ENCODE peak calls at places on chromosomes 11 and 22, in five cellular contexts. One of them, this sample, is unnamed.

GRCh38 chr22:18048441-18048898 is 24.1 kb upstream of the MICAL3 start:
- DNase-seq in lower lobe of right lung: no peak
- DNase-seq in activated CD8-positive, alpha-beta memory T cell treated with anti-CD3 and anti-CD28 coated beads for 1 hour: no peak
- DNase-seq in activated CD4-positive, alpha-beta T cell treated with anti-CD3 and anti-CD28 coated beads, Interleukin-2, amount 10 ng/mL, durations not matched to agents 7 days and 5 days: no peak
- DNase-seq in cardiac fibroblast: no peak
- DNase-seq in this sample: no peak

GRCh38 chr11:20336056-20336455 is 27.5 kb upstream of the HTATIP2 start:
- DNase-seq in activated CD8-positive, alpha-beta memory T cell treated with anti-CD3 and anti-CD28 coated beads for 1 hour: no peak
- DNase-seq in activated CD4-positive, alpha-beta T cell treated with anti-CD3 and anti-CD28 coated beads, Interleukin-2, amount 10 ng/mL, durations not matched to agents 7 days and 5 days: no peak
- DNase-seq in lower lobe of right lung: no peak
- DNase-seq in cardiac fibroblast: no peak
- DNase-seq in this sample: no peak

GRCh38 chr11:120403966-120404365 is 67.8 kb downstream of the ARHGEF12 start:
- DNase-seq in activated CD8-positive, alpha-beta memory T cell treated with anti-CD3 and anti-CD28 coated beads for 1 hour: no peak
- DNase-seq in cardiac fibroblast: no peak
- DNase-seq in lower lobe of right lung: no peak
- DNase-seq in activated CD4-positive, alpha-beta T cell treated with anti-CD3 and anti-CD28 coated beads, Interleukin-2, amount 10 ng/mL, durations not matched to agents 7 days and 5 days: no peak
- DNase-seq in this sample: no peak

GRCh38 chr22:39765029-39765428 is 128.5 kb downstream of the ENTHD1 start:
- DNase-seq in cardiac fibroblast: no peak
- DNase-seq in activated CD8-positive, alpha-beta memory T cell treated with anti-CD3 and anti-CD28 coated beads for 1 hour: no peak
- DNase-seq in activated CD4-positive, alpha-beta T cell treated with anti-CD3 and anti-CD28 coated beads, Interleukin-2, amount 10 ng/mL, durations not matched to agents 7 days and 5 days: no peak
- DNase-seq in lower lobe of right lung: no peak
- DNase-seq in this sample: no peak

GRCh38 chr11:10930224-10930960 is 72.5 kb upstream of the ZBED5 start:
- DNase-seq in lower lobe of right lung: no peak
- DNase-seq in activated CD4-positive, alpha-beta T cell treated with anti-CD3 and anti-CD28 coated beads, Interleukin-2, amount 10 ng/mL, durations not matched to agents 7 days and 5 days: no peak
- DNase-seq in cardiac fibroblast: peak; percentile 37
- DNase-seq in activated CD8-positive, alpha-beta memory T cell treated with anti-CD3 and anti-CD28 coated beads for 1 hour: no peak
- DNase-seq in this sample: no peak

GRCh38 chr11:124835918-124836317 is 29.3 kb upstream of the ROBO3 start:
- DNase-seq in activated CD4-positive, alpha-beta T cell treated with anti-CD3 and anti-CD28 coated beads, Interleukin-2, amount 10 ng/mL, durations not matched to agents 7 days and 5 days: no peak
- DNase-seq in activated CD8-positive, alpha-beta memory T cell treated with anti-CD3 and anti-CD28 coated beads for 1 hour: no peak
- DNase-seq in cardiac fibroblast: no peak
- DNase-seq in lower lobe of right lung: no peak
- DNase-seq in this sample: no peak

GRCh38 chr11:100730266-100730665 is 43.2 kb downstream of the ARHGAP42 start:
- DNase-seq in activated CD8-positive, alpha-beta memory T cell treated with anti-CD3 and anti-CD28 coated beads for 1 hour: no peak
- DNase-seq in cardiac fibroblast: no peak
- DNase-seq in lower lobe of right lung: no peak
- DNase-seq in activated CD4-positive, alpha-beta T cell treated with anti-CD3 and anti-CD28 coated beads, Interleukin-2, amount 10 ng/mL, durations not matched to agents 7 days and 5 days: no peak
- DNase-seq in this sample: no peak

GRCh38 chr11:43830928-43831440 is 49.6 kb upstream of the ALKBH3 start:
- DNase-seq in activated CD4-positive, alpha-beta T cell treated with anti-CD3 and anti-CD28 coated beads, Interleukin-2, amount 10 ng/mL, durations not matched to agents 7 days and 5 days: peak; percentile 9
- DNase-seq in lower lobe of right lung: no peak
- DNase-seq in cardiac fibroblast: peak; percentile 99
- DNase-seq in activated CD8-positive, alpha-beta memory T cell treated with anti-CD3 and anti-CD28 coated beads for 1 hour: peak; percentile 2
- DNase-seq in this sample: no peak

GRCh38 chr11:130124096-130124495 is 35.5 kb upstream of the ST14 start:
- DNase-seq in cardiac fibroblast: peak; percentile 96
- DNase-seq in lower lobe of right lung: peak; percentile 91
- DNase-seq in activated CD8-positive, alpha-beta memory T cell treated with anti-CD3 and anti-CD28 coated beads for 1 hour: no peak
- DNase-seq in activated CD4-positive, alpha-beta T cell treated with anti-CD3 and anti-CD28 coated beads, Interleukin-2, amount 10 ng/mL, durations not matched to agents 7 days and 5 days: no peak
- DNase-seq in this sample: no peak

GRCh38 chr11:46537121-46537520 is 56.7 kb downstream of the AMBRA1 start:
- DNase-seq in activated CD4-positive, alpha-beta T cell treated with anti-CD3 and anti-CD28 coated beads, Interleukin-2, amount 10 ng/mL, durations not matched to agents 7 days and 5 days: no peak
- DNase-seq in cardiac fibroblast: peak; percentile 28
- DNase-seq in activated CD8-positive, alpha-beta memory T cell treated with anti-CD3 and anti-CD28 coated beads for 1 hour: no peak
- DNase-seq in lower lobe of right lung: no peak
- DNase-seq in this sample: no peak

GRCh38 chr11:68321293-68322030 is 9.1 kb downstream of the LRP5 start:
- DNase-seq in cardiac fibroblast: no peak
- DNase-seq in lower lobe of right lung: no peak
- DNase-seq in activated CD8-positive, alpha-beta memory T cell treated with anti-CD3 and anti-CD28 coated beads for 1 hour: no peak
- DNase-seq in activated CD4-positive, alpha-beta T cell treated with anti-CD3 and anti-CD28 coated beads, Interleukin-2, amount 10 ng/mL, durations not matched to agents 7 days and 5 days: no peak
- DNase-seq in this sample: no peak

GRCh38 chr22:29784451-29785361 is 17.5 kb downstream of the UQCR10 start:
- DNase-seq in lower lobe of right lung: no peak
- DNase-seq in cardiac fibroblast: peak; percentile 10
- DNase-seq in activated CD4-positive, alpha-beta T cell treated with anti-CD3 and anti-CD28 coated beads, Interleukin-2, amount 10 ng/mL, durations not matched to agents 7 days and 5 days: no peak
- DNase-seq in activated CD8-positive, alpha-beta memory T cell treated with anti-CD3 and anti-CD28 coated beads for 1 hour: no peak
- DNase-seq in this sample: no peak

GRCh38 chr11:76803811-76804600 is 20.9 kb downstream of the TSKU start:
- DNase-seq in lower lobe of right lung: peak; percentile 75
- DNase-seq in activated CD4-positive, alpha-beta T cell treated with anti-CD3 and anti-CD28 coated beads, Interleukin-2, amount 10 ng/mL, durations not matched to agents 7 days and 5 days: peak; percentile 62
- DNase-seq in activated CD8-positive, alpha-beta memory T cell treated with anti-CD3 and anti-CD28 coated beads for 1 hour: no peak
- DNase-seq in cardiac fibroblast: peak; percentile 28
- DNase-seq in this sample: no peak

GRCh38 chr22:39012525-39013516 is 1.2 kb upstream of the APOBEC3C start:
- DNase-seq in lower lobe of right lung: no peak
- DNase-seq in activated CD4-positive, alpha-beta T cell treated with anti-CD3 and anti-CD28 coated beads, Interleukin-2, amount 10 ng/mL, durations not matched to agents 7 days and 5 days: no peak
- DNase-seq in activated CD8-positive, alpha-beta memory T cell treated with anti-CD3 and anti-CD28 coated beads for 1 hour: no peak
- DNase-seq in cardiac fibroblast: no peak
- DNase-seq in this sample: no peak

GRCh38 chr11:134512791-134513538 is 100.9 kb upstream of the B3GAT1 start:
- DNase-seq in cardiac fibroblast: no peak
- DNase-seq in lower lobe of right lung: peak; percentile 39
- DNase-seq in activated CD4-positive, alpha-beta T cell treated with anti-CD3 and anti-CD28 coated beads, Interleukin-2, amount 10 ng/mL, durations not matched to agents 7 days and 5 days: no peak
- DNase-seq in activated CD8-positive, alpha-beta memory T cell treated with anti-CD3 and anti-CD28 coated beads for 1 hour: no peak
- DNase-seq in this sample: no peak

GRCh38 chr11:69711824-69712801 is 8.3 kb upstream of the FGF19 start:
- DNase-seq in activated CD4-positive, alpha-beta T cell treated with anti-CD3 and anti-CD28 coated beads, Interleukin-2, amount 10 ng/mL, durations not matched to agents 7 days and 5 days: peak; percentile 52
- DNase-seq in lower lobe of right lung: no peak
- DNase-seq in activated CD8-positive, alpha-beta memory T cell treated with anti-CD3 and anti-CD28 coated beads for 1 hour: no peak
- DNase-seq in cardiac fibroblast: no peak
- DNase-seq in this sample: no peak

GRCh38 chr11:19232910-19233503 is 7.7 kb downstream of the E2F8 start:
- DNase-seq in lower lobe of right lung: no peak
- DNase-seq in cardiac fibroblast: peak; percentile 93
- DNase-seq in activated CD8-positive, alpha-beta memory T cell treated with anti-CD3 and anti-CD28 coated beads for 1 hour: no peak
- DNase-seq in activated CD4-positive, alpha-beta T cell treated with anti-CD3 and anti-CD28 coated beads, Interleukin-2, amount 10 ng/mL, durations not matched to agents 7 days and 5 days: no peak
- DNase-seq in this sample: no peak

GRCh38 chr11:2898366-2899079 is 12.9 kb upstream of the CDKN1C start:
- DNase-seq in activated CD8-positive, alpha-beta memory T cell treated with anti-CD3 and anti-CD28 coated beads for 1 hour: peak; percentile 39
- DNase-seq in lower lobe of right lung: peak; percentile 87
- DNase-seq in activated CD4-positive, alpha-beta T cell treated with anti-CD3 and anti-CD28 coated beads, Interleukin-2, amount 10 ng/mL, durations not matched to agents 7 days and 5 days: peak; percentile 65
- DNase-seq in cardiac fibroblast: peak; percentile 93
- DNase-seq in this sample: no peak

GRCh38 chr22:35150163-35151107 is 84.5 kb downstream of the ISX start:
- DNase-seq in lower lobe of right lung: peak; percentile 56
- DNase-seq in cardiac fibroblast: peak; percentile 57
- DNase-seq in activated CD4-positive, alpha-beta T cell treated with anti-CD3 and anti-CD28 coated beads, Interleukin-2, amount 10 ng/mL, durations not matched to agents 7 days and 5 days: peak; percentile 67
- DNase-seq in activated CD8-positive, alpha-beta memory T cell treated with anti-CD3 and anti-CD28 coated beads for 1 hour: peak; percentile 22
- DNase-seq in this sample: no peak

GRCh38 chr22:29070490-29070889 is 2.3 kb upstream of the KREMEN1 start:
- DNase-seq in activated CD8-positive, alpha-beta memory T cell treated with anti-CD3 and anti-CD28 coated beads for 1 hour: no peak
- DNase-seq in activated CD4-positive, alpha-beta T cell treated with anti-CD3 and anti-CD28 coated beads, Interleukin-2, amount 10 ng/mL, durations not matched to agents 7 days and 5 days: no peak
- DNase-seq in cardiac fibroblast: no peak
- DNase-seq in lower lobe of right lung: no peak
- DNase-seq in this sample: no peak

GRCh38 chr22:17198188-17199130 is 20.8 kb downstream of the ADA2 start:
- DNase-seq in lower lobe of right lung: peak; percentile 59
- DNase-seq in activated CD8-positive, alpha-beta memory T cell treated with anti-CD3 and anti-CD28 coated beads for 1 hour: no peak
- DNase-seq in activated CD4-positive, alpha-beta T cell treated with anti-CD3 and anti-CD28 coated beads, Interleukin-2, amount 10 ng/mL, durations not matched to agents 7 days and 5 days: no peak
- DNase-seq in cardiac fibroblast: peak; percentile 20
- DNase-seq in this sample: no peak

GRCh38 chr22:37749223-37749622 is 52.4 kb downstream of the TRIOBP start:
- DNase-seq in lower lobe of right lung: peak; percentile 79
- DNase-seq in cardiac fibroblast: no peak
- DNase-seq in activated CD4-positive, alpha-beta T cell treated with anti-CD3 and anti-CD28 coated beads, Interleukin-2, amount 10 ng/mL, durations not matched to agents 7 days and 5 days: no peak
- DNase-seq in activated CD8-positive, alpha-beta memory T cell treated with anti-CD3 and anti-CD28 coated beads for 1 hour: no peak
- DNase-seq in this sample: no peak

GRCh38 chr11:11119917-11120316 is 233.1 kb downstream of the CSNK2A3 start:
- DNase-seq in activated CD8-positive, alpha-beta memory T cell treated with anti-CD3 and anti-CD28 coated beads for 1 hour: no peak
- DNase-seq in activated CD4-positive, alpha-beta T cell treated with anti-CD3 and anti-CD28 coated beads, Interleukin-2, amount 10 ng/mL, durations not matched to agents 7 days and 5 days: no peak
- DNase-seq in lower lobe of right lung: no peak
- DNase-seq in cardiac fibroblast: no peak
- DNase-seq in this sample: no peak

GRCh38 chr11:85813721-85814120 is 2.8 kb upstream of the SYTL2 start:
- DNase-seq in activated CD8-positive, alpha-beta memory T cell treated with anti-CD3 and anti-CD28 coated beads for 1 hour: no peak
- DNase-seq in cardiac fibroblast: no peak
- DNase-seq in activated CD4-positive, alpha-beta T cell treated with anti-CD3 and anti-CD28 coated beads, Interleukin-2, amount 10 ng/mL, durations not matched to agents 7 days and 5 days: no peak
- DNase-seq in lower lobe of right lung: peak; percentile 63
- DNase-seq in this sample: no peak

GRCh38 chr11:130216221-130216550 is 56.6 kb downstream of the ST14 start:
- DNase-seq in lower lobe of right lung: no peak
- DNase-seq in cardiac fibroblast: no peak
- DNase-seq in activated CD8-positive, alpha-beta memory T cell treated with anti-CD3 and anti-CD28 coated beads for 1 hour: no peak
- DNase-seq in activated CD4-positive, alpha-beta T cell treated with anti-CD3 and anti-CD28 coated beads, Interleukin-2, amount 10 ng/mL, durations not matched to agents 7 days and 5 days: no peak
- DNase-seq in this sample: no peak

GRCh38 chr22:33831651-33832050 is 88.6 kb downstream of the LARGE1 start:
- DNase-seq in lower lobe of right lung: no peak
- DNase-seq in cardiac fibroblast: no peak
- DNase-seq in activated CD8-positive, alpha-beta memory T cell treated with anti-CD3 and anti-CD28 coated beads for 1 hour: no peak
- DNase-seq in activated CD4-positive, alpha-beta T cell treated with anti-CD3 and anti-CD28 coated beads, Interleukin-2, amount 10 ng/mL, durations not matched to agents 7 days and 5 days: no peak
- DNase-seq in this sample: no peak

GRCh38 chr11:74138572-74138971 is 32.2 kb downstream of the C2CD3 start:
- DNase-seq in activated CD8-positive, alpha-beta memory T cell treated with anti-CD3 and anti-CD28 coated beads for 1 hour: no peak
- DNase-seq in lower lobe of right lung: no peak
- DNase-seq in activated CD4-positive, alpha-beta T cell treated with anti-CD3 and anti-CD28 coated beads, Interleukin-2, amount 10 ng/mL, durations not matched to agents 7 days and 5 days: no peak
- DNase-seq in cardiac fibroblast: peak; percentile 97
- DNase-seq in this sample: no peak

GRCh38 chr11:61345954-61346814 is 13.2 kb downstream of the TKFC start:
- DNase-seq in cardiac fibroblast: no peak
- DNase-seq in activated CD8-positive, alpha-beta memory T cell treated with anti-CD3 and anti-CD28 coated beads for 1 hour: no peak
- DNase-seq in lower lobe of right lung: no peak
- DNase-seq in activated CD4-positive, alpha-beta T cell treated with anti-CD3 and anti-CD28 coated beads, Interleukin-2, amount 10 ng/mL, durations not matched to agents 7 days and 5 days: no peak
- DNase-seq in this sample: no peak

GRCh38 chr22:28799125-28799833 is 1.1 kb downstream of the XBP1 start:
- DNase-seq in cardiac fibroblast: peak; percentile 98
- DNase-seq in activated CD8-positive, alpha-beta memory T cell treated with anti-CD3 and anti-CD28 coated beads for 1 hour: no peak
- DNase-seq in lower lobe of right lung: peak; percentile 60
- DNase-seq in activated CD4-positive, alpha-beta T cell treated with anti-CD3 and anti-CD28 coated beads, Interleukin-2, amount 10 ng/mL, durations not matched to agents 7 days and 5 days: no peak
- DNase-seq in this sample: no peak

GRCh38 chr11:103988595-103988969 is 47.9 kb upstream of the DDI1 start:
- DNase-seq in activated CD8-positive, alpha-beta memory T cell treated with anti-CD3 and anti-CD28 coated beads for 1 hour: no peak
- DNase-seq in activated CD4-positive, alpha-beta T cell treated with anti-CD3 and anti-CD28 coated beads, Interleukin-2, amount 10 ng/mL, durations not matched to agents 7 days and 5 days: no peak
- DNase-seq in lower lobe of right lung: no peak
- DNase-seq in cardiac fibroblast: peak; percentile 33
- DNase-seq in this sample: no peak

GRCh38 chr11:126834573-126834972 is 166.0 kb downstream of the KIRREL3 start:
- DNase-seq in activated CD4-positive, alpha-beta T cell treated with anti-CD3 and anti-CD28 coated beads, Interleukin-2, amount 10 ng/mL, durations not matched to agents 7 days and 5 days: no peak
- DNase-seq in activated CD8-positive, alpha-beta memory T cell treated with anti-CD3 and anti-CD28 coated beads for 1 hour: no peak
- DNase-seq in cardiac fibroblast: no peak
- DNase-seq in lower lobe of right lung: no peak
- DNase-seq in this sample: no peak

GRCh38 chr11:48063424-48063978 is 83.1 kb downstream of the PTPRJ start:
- DNase-seq in cardiac fibroblast: peak; percentile 96
- DNase-seq in lower lobe of right lung: no peak
- DNase-seq in activated CD4-positive, alpha-beta T cell treated with anti-CD3 and anti-CD28 coated beads, Interleukin-2, amount 10 ng/mL, durations not matched to agents 7 days and 5 days: no peak
- DNase-seq in activated CD8-positive, alpha-beta memory T cell treated with anti-CD3 and anti-CD28 coated beads for 1 hour: no peak
- DNase-seq in this sample: no peak

GRCh38 chr22:35634015-35634414 is 14.2 kb upstream of the APOL6 start:
- DNase-seq in lower lobe of right lung: no peak
- DNase-seq in cardiac fibroblast: no peak
- DNase-seq in activated CD4-positive, alpha-beta T cell treated with anti-CD3 and anti-CD28 coated beads, Interleukin-2, amount 10 ng/mL, durations not matched to agents 7 days and 5 days: no peak
- DNase-seq in activated CD8-positive, alpha-beta memory T cell treated with anti-CD3 and anti-CD28 coated beads for 1 hour: no peak
- DNase-seq in this sample: no peak

GRCh38 chr11:118436639-118437045 is 350 bp downstream of the KMT2A start:
- DNase-seq in activated CD4-positive, alpha-beta T cell treated with anti-CD3 and anti-CD28 coated beads, Interleukin-2, amount 10 ng/mL, durations not matched to agents 7 days and 5 days: peak; percentile 47
- DNase-seq in cardiac fibroblast: no peak
- DNase-seq in lower lobe of right lung: peak; percentile 55
- DNase-seq in activated CD8-positive, alpha-beta memory T cell treated with anti-CD3 and anti-CD28 coated beads for 1 hour: peak; percentile 32
- DNase-seq in this sample: no peak